ENCODE peak calls at places on chromosomes 3 and 15, in nine cellular contexts. M is stimulated activated CD8-positive, alpha-beta memory T cell treated with anti-CD3 and anti-CD28 coated beads, Interleukin-12 subunit alpha, Interleukin-12 subunit beta, amount 100 ng/mL, for 1 hour; U is ELR; N is fibroblast of mammary gland; W is SK-MEL-5; X is activated CD8-positive, alpha-beta memory T cell treated with anti-CD3 and anti-CD28 coated beads, Interleukin-2, amount 50 U/mL, for 4 hours; J is cerebellar cortex; I is T follicular helper cell; F is NCI-H1092. C is an unnamed sample.

GRCh38 chr15:88315221-88315878 is 58.8 kb upstream of the NTRK3 start:
- DNase-seq in M (no peak), U (no peak), N (no peak), W (no peak), X (no peak), J (no peak), I (no peak), F (no peak), C (no peak)

GRCh38 chr3:50268703-50269451 is at the start of gene SEMA3B:
- DNase-seq in M (no peak), U (peak), N (no peak), W (no peak), X (no peak), J (no peak), I (no peak), F (no peak), C (no peak)

GRCh38 chr15:25850154-25851111 is 12.7 kb downstream of the ATP10A start:
- DNase-seq in M (peak), U (peak), N (peak), W (peak), X (peak), J (peak), I (peak), F (no peak), C (no peak)

GRCh38 chr3:12138044-12138443 is 20.7 kb downstream of the TIMP4 start:
- DNase-seq in M (no peak), U (peak), N (peak), W (peak), X (no peak), J (peak), I (no peak), F (no peak), C (peak)

GRCh38 chr3:104273046-104273649 is 1093.6 kb upstream of the ALCAM start:
- DNase-seq in M (no peak), U (peak), N (peak), W (peak), X (no peak), J (no peak), I (no peak), F (peak), C (peak)

GRCh38 chr15:71043373-71043772 is 71.9 kb upstream of the THSD4 start:
- DNase-seq in M (no peak), U (peak), N (peak), W (no peak), X (no peak), J (no peak), I (no peak), F (no peak), C (no peak)

GRCh38 chr3:120081719-120082118 is 12.5 kb downstream of the GSK3B start:
- DNase-seq in M (no peak), U (no peak), N (no peak), W (no peak), X (no peak), J (no peak), I (no peak), F (no peak), C (no peak)

GRCh38 chr3:66372681-66373350 is 128.0 kb downstream of the LRIG1 start:
- DNase-seq in M (peak), U (peak), N (no peak), W (peak), X (peak), J (peak), I (peak), F (peak), C (no peak)

GRCh38 chr3:101876142-101876541 is 26.8 kb downstream of the NFKBIZ start:
- DNase-seq in M (no peak), U (no peak), N (no peak), W (no peak), X (no peak), J (no peak), I (no peak), F (no peak), C (no peak)

GRCh38 chr3:74267583-74268184 is 346.8 kb downstream of the CNTN3 start:
- DNase-seq in M (no peak), U (peak), N (peak), W (peak), X (no peak), J (peak), I (no peak), F (peak), C (peak)

GRCh38 chr15:67049351-67050044 is 15.9 kb upstream of the SMAD3 start:
- DNase-seq in M (no peak), U (peak), N (peak), W (peak), X (no peak), J (no peak), I (no peak), F (no peak), C (no peak)

GRCh38 chr3:137012097-137012501 is 54.3 kb downstream of the IL20RB start:
- DNase-seq in M (no peak), U (peak), N (peak), W (peak), X (no peak), J (no peak), I (no peak), F (no peak), C (no peak)